ENCODE peak calls at places on chromosomes 1 and 21, in ten cellular contexts. G, D, U, I, T, R, O, K, L and S are unnamed samples.
A peak's percentile ranks its signal among the peaks of the same experiment; 100 is the strongest.

GRCh38 chr1:115671176-115672062 is 29.6 kb downstream of the VANGL1 start:
- DNase-seq in G (no peak), D (no peak), U (no peak), I (peak; percentile 93), T (no peak), R (no peak), O (no peak), K (no peak), L (no peak), S (no peak)

GRCh38 chr1:165900576-165901380 is 73.4 kb downstream of the UCK2 start:
- DNase-seq in G (no peak), D (no peak), U (no peak), I (peak; percentile 36), T (no peak), R (no peak), O (no peak), K (no peak), L (no peak), S (no peak)

GRCh38 chr21:33396436-33396835 is 6.8 kb upstream of the IFNGR2 start:
- DNase-seq in G (no peak), D (no peak), U (no peak), I (no peak), T (no peak), R (no peak), O (no peak), K (no peak), L (no peak), S (no peak)

GRCh38 chr21:28177008-28177603 is 815.6 kb downstream of the LTN1 start:
- DNase-seq in G (no peak), D (no peak), U (no peak), I (no peak), T (no peak), R (no peak), O (no peak), K (no peak), L (no peak), S (no peak)

GRCh38 chr21:16159971-16160350 is 430.2 kb downstream of the USP25 start:
- DNase-seq in G (no peak), D (no peak), U (no peak), I (no peak), T (no peak), R (no peak), O (no peak), K (no peak), L (no peak), S (no peak)

GRCh38 chr1:15220825-15221431 is 26.1 kb upstream of the FHAD1 start:
- DNase-seq in G (no peak), D (no peak), U (no peak), I (peak; percentile 96), T (no peak), R (no peak), O (no peak), K (no peak), L (no peak), S (no peak)

GRCh38 chr1:150473659-150474058 is 13.6 kb upstream of the TARS2 start:
- DNase-seq in G (no peak), D (no peak), U (no peak), I (no peak), T (no peak), R (no peak), O (no peak), K (no peak), L (no peak), S (no peak)

GRCh38 chr1:68812295-68812694 is 315.4 kb upstream of the DEPDC1 start:
- DNase-seq in G (no peak), D (no peak), U (no peak), I (no peak), T (no peak), R (no peak), O (no peak), K (no peak), L (no peak), S (no peak)

GRCh38 chr1:26156285-26157038 is 2.4 kb upstream of the FAM110D start:
- DNase-seq in G (peak; percentile 79), D (no peak), U (no peak), I (no peak), T (no peak), R (peak; percentile 74), O (no peak), K (peak; percentile 10), L (no peak), S (no peak)

GRCh38 chr1:227798078-227798802 is 17.2 kb upstream of the PRSS38 start:
- DNase-seq in G (no peak), D (no peak), U (no peak), I (no peak), T (no peak), R (no peak), O (no peak), K (no peak), L (no peak), S (no peak)

GRCh38 chr1:40980453-40981121 is 1.1 kb downstream of the CTPS1 start:
- DNase-seq in G (no peak), D (peak; percentile 53), U (peak; percentile 56), I (peak; percentile 27), T (peak; percentile 12), R (no peak), O (no peak), K (peak; percentile 28), L (no peak), S (peak; percentile 59)

GRCh38 chr21:41653243-41653943 is 113.5 kb downstream of the RIPK4 start:
- DNase-seq in G (no peak), D (no peak), U (no peak), I (no peak), T (no peak), R (no peak), O (no peak), K (no peak), L (no peak), S (no peak)

GRCh38 chr21:38811257-38811656 is 5.5 kb downstream of the ETS2 start:
- DNase-seq in G (no peak), D (no peak), U (no peak), I (no peak), T (no peak), R (no peak), O (peak; percentile 86), K (peak; percentile 65), L (no peak), S (no peak)

GRCh38 chr1:69700770-69701169 is 133.0 kb downstream of the LRRC7 start:
- DNase-seq in G (no peak), D (no peak), U (no peak), I (no peak), T (peak; percentile 39), R (peak; percentile 34), O (no peak), K (no peak), L (no peak), S (peak; percentile 53)

GRCh38 chr1:23790696-23791433 is at the start of gene LYPLA2:
- DNase-seq in G (peak; percentile 97), D (peak; percentile 89), U (peak; percentile 78), I (peak; percentile 89), T (peak; percentile 86), R (peak; percentile 93), O (no peak), K (peak; percentile 90), L (peak; percentile 26), S (peak; percentile 92)

GRCh38 chr1:226444901-226445300 is 37.0 kb upstream of the PARP1 start:
- DNase-seq in G (no peak), D (peak; percentile 68), U (peak; percentile 77), I (peak; percentile 58), T (no peak), R (no peak), O (no peak), K (no peak), L (peak; percentile 21), S (no peak)

GRCh38 chr1:243712890-243713425 is 137.1 kb downstream of the AKT3 start:
- DNase-seq in G (no peak), D (no peak), U (no peak), I (no peak), T (no peak), R (no peak), O (no peak), K (no peak), L (peak; percentile 87), S (no peak)

GRCh38 chr1:170194451-170194850 is 48.7 kb downstream of the NTMT2 start:
- DNase-seq in G (no peak), D (no peak), U (no peak), I (no peak), T (no peak), R (no peak), O (no peak), K (no peak), L (no peak), S (no peak)

GRCh38 chr21:42593007-42593814 is 60.2 kb upstream of the PDE9A start:
- DNase-seq in G (peak; percentile 85), D (peak; percentile 67), U (peak; percentile 62), I (peak; percentile 79), T (peak; percentile 64), R (peak; percentile 98), O (no peak), K (peak; percentile 87), L (peak; percentile 9), S (peak; percentile 85)

GRCh38 chr1:205391386-205391785 is 30.5 kb downstream of the LEMD1 start:
- DNase-seq in G (no peak), D (no peak), U (no peak), I (peak; percentile 65), T (no peak), R (no peak), O (no peak), K (no peak), L (no peak), S (no peak)

GRCh38 chr1:99503276-99503747 is 142.6 kb upstream of the PALMD start:
- DNase-seq in G (no peak), D (no peak), U (no peak), I (no peak), T (no peak), R (no peak), O (peak; percentile 20), K (peak; percentile 13), L (no peak), S (no peak)

GRCh38 chr1:42822833-42823392 is 5.7 kb upstream of the SVBP start:
- DNase-seq in G (no peak), D (no peak), U (no peak), I (no peak), T (no peak), R (no peak), O (peak; percentile 89), K (peak; percentile 30), L (no peak), S (no peak)

GRCh38 chr1:46183119-46183842 is 7.0 kb upstream of the P3R3URF start:
- DNase-seq in G (no peak), D (no peak), U (no peak), I (peak; percentile 98), T (no peak), R (peak; percentile 41), O (peak; percentile 90), K (peak; percentile 84), L (no peak), S (no peak)

GRCh38 chr1:72827285-72827684 is 544.9 kb upstream of the NEGR1 start:
- DNase-seq in G (no peak), D (no peak), U (no peak), I (no peak), T (no peak), R (no peak), O (no peak), K (no peak), L (no peak), S (no peak)

GRCh38 chr1:86846166-86846647 is 67.7 kb downstream of the SELENOF start:
- DNase-seq in G (no peak), D (no peak), U (no peak), I (no peak), T (no peak), R (no peak), O (peak; percentile 92), K (peak; percentile 34), L (no peak), S (no peak)

GRCh38 chr1:48878191-48878940 is 101.7 kb upstream of the BEND5 start:
- DNase-seq in G (no peak), D (no peak), U (no peak), I (peak; percentile 28), T (no peak), R (no peak), O (peak; percentile 94), K (no peak), L (no peak), S (no peak)

GRCh38 chr1:26529655-26530539 is at the start of gene RPS6KA1:
- DNase-seq in G (peak; percentile 85), D (peak; percentile 57), U (peak; percentile 51), I (peak; percentile 72), T (peak; percentile 64), R (peak; percentile 99), O (no peak), K (peak; percentile 90), L (no peak), S (peak; percentile 90)

GRCh38 chr1:65231718-65232330 is 77.5 kb upstream of the DNAJC6 start:
- DNase-seq in G (no peak), D (no peak), U (no peak), I (no peak), T (no peak), R (no peak), O (no peak), K (no peak), L (no peak), S (no peak)